ENCODE peak calls at places on chromosome 6, in nine cellular contexts. One of them, this sample, is unnamed. For H3K4me1 and H3K27me3, the result is how much of the 10 kb centered on the place peaks cover.

GRCh38 chr6:143999406-143999805 is 8.7 kb downstream of the PLAGL1 start:
- DNase-seq in right cardiac atrium: no peak
- DNase-seq in left ventricle myocardium inferior: no peak
- DNase-seq in astrocyte: peak
- DNase-seq in heart right ventricle: no peak
- DNase-seq in hepatocyte: no peak
- DNase-seq in cardiac muscle cell: no peak
- DNase-seq in heart left ventricle: no peak
- DNase-seq in Panc1: no peak
- DNase-seq in this sample: no peak

GRCh38 chr6:25447570-25447929 is 168.4 kb downstream of the CARMIL1 start:
- DNase-seq in right cardiac atrium: no peak
- DNase-seq in left ventricle myocardium inferior: no peak
- DNase-seq in astrocyte: no peak
- DNase-seq in heart right ventricle: no peak
- DNase-seq in hepatocyte: no peak
- DNase-seq in cardiac muscle cell: no peak
- DNase-seq in heart left ventricle: no peak
- DNase-seq in Panc1: no peak
- DNase-seq in this sample: no peak

GRCh38 chr6:124881898-124882579 is 80.2 kb upstream of the RNF217 start:
- DNase-seq in right cardiac atrium: peak
- DNase-seq in left ventricle myocardium inferior: peak
- DNase-seq in astrocyte: peak
- DNase-seq in heart right ventricle: no peak
- DNase-seq in hepatocyte: no peak
- DNase-seq in cardiac muscle cell: peak
- DNase-seq in heart left ventricle: no peak
- DNase-seq in Panc1: no peak
- DNase-seq in this sample: no peak

GRCh38 chr6:143140767-143141166 is 80.1 kb downstream of the AIG1 start:
- DNase-seq in right cardiac atrium: no peak
- DNase-seq in left ventricle myocardium inferior: peak
- DNase-seq in astrocyte: no peak
- DNase-seq in heart right ventricle: peak
- DNase-seq in hepatocyte: no peak
- DNase-seq in cardiac muscle cell: no peak
- DNase-seq in heart left ventricle: peak
- DNase-seq in Panc1: no peak
- DNase-seq in this sample: no peak

GRCh38 chr6:144064402-144064830 is 31.0 kb downstream of the SF3B5 start:
- DNase-seq in right cardiac atrium: peak
- DNase-seq in left ventricle myocardium inferior: peak
- DNase-seq in astrocyte: no peak
- DNase-seq in heart right ventricle: peak
- DNase-seq in hepatocyte: peak
- DNase-seq in cardiac muscle cell: peak
- DNase-seq in heart left ventricle: peak
- DNase-seq in Panc1: no peak
- DNase-seq in this sample: peak

GRCh38 chr6:156474507-156475120 is 302.6 kb upstream of the ARID1B start:
- DNase-seq in right cardiac atrium: no peak
- DNase-seq in left ventricle myocardium inferior: no peak
- DNase-seq in astrocyte: no peak
- DNase-seq in heart right ventricle: no peak
- DNase-seq in hepatocyte: no peak
- DNase-seq in cardiac muscle cell: no peak
- DNase-seq in heart left ventricle: no peak
- DNase-seq in Panc1: no peak
- DNase-seq in this sample: no peak

GRCh38 chr6:81895511-81896185 is 143.2 kb upstream of the TENT5A start:
- DNase-seq in right cardiac atrium: no peak
- DNase-seq in left ventricle myocardium inferior: no peak
- DNase-seq in astrocyte: peak
- DNase-seq in heart right ventricle: no peak
- DNase-seq in hepatocyte: peak
- DNase-seq in cardiac muscle cell: no peak
- DNase-seq in heart left ventricle: no peak
- DNase-seq in Panc1: no peak
- DNase-seq in this sample: no peak

GRCh38 chr6:39879535-39879934 is 54.7 kb downstream of the MOCS1 start:
- DNase-seq in right cardiac atrium: no peak
- DNase-seq in left ventricle myocardium inferior: no peak
- DNase-seq in astrocyte: peak
- DNase-seq in heart right ventricle: no peak
- DNase-seq in hepatocyte: no peak
- DNase-seq in cardiac muscle cell: no peak
- DNase-seq in heart left ventricle: no peak
- DNase-seq in Panc1: no peak
- DNase-seq in this sample: no peak

GRCh38 chr6:106136172-106136571 is 50.0 kb downstream of the PRDM1 start:
- DNase-seq in right cardiac atrium: no peak
- DNase-seq in left ventricle myocardium inferior: no peak
- DNase-seq in astrocyte: no peak
- DNase-seq in heart right ventricle: no peak
- DNase-seq in hepatocyte: no peak
- DNase-seq in cardiac muscle cell: no peak
- DNase-seq in heart left ventricle: no peak
- DNase-seq in Panc1: no peak
- DNase-seq in this sample: no peak

GRCh38 chr6:106134906-106135634 is 48.9 kb downstream of the PRDM1 start:
- DNase-seq in right cardiac atrium: no peak
- DNase-seq in left ventricle myocardium inferior: no peak
- DNase-seq in astrocyte: peak
- DNase-seq in heart right ventricle: no peak
- DNase-seq in hepatocyte: peak
- DNase-seq in cardiac muscle cell: no peak
- DNase-seq in heart left ventricle: no peak
- DNase-seq in Panc1: peak
- DNase-seq in this sample: no peak

GRCh38 chr6:106134087-106134770 is 48.1 kb downstream of the PRDM1 start:
- DNase-seq in right cardiac atrium: no peak
- DNase-seq in left ventricle myocardium inferior: no peak
- DNase-seq in astrocyte: no peak
- DNase-seq in heart right ventricle: no peak
- DNase-seq in hepatocyte: no peak
- DNase-seq in cardiac muscle cell: no peak
- DNase-seq in heart left ventricle: no peak
- DNase-seq in Panc1: no peak
- DNase-seq in this sample: no peak

GRCh38 chr6:106132153-106132698 is 46.1 kb downstream of the PRDM1 start:
- DNase-seq in right cardiac atrium: no peak
- DNase-seq in left ventricle myocardium inferior: no peak
- DNase-seq in astrocyte: no peak
- DNase-seq in heart right ventricle: no peak
- DNase-seq in hepatocyte: no peak
- DNase-seq in cardiac muscle cell: no peak
- DNase-seq in heart left ventricle: no peak
- DNase-seq in Panc1: no peak
- DNase-seq in this sample: no peak

DNA sequence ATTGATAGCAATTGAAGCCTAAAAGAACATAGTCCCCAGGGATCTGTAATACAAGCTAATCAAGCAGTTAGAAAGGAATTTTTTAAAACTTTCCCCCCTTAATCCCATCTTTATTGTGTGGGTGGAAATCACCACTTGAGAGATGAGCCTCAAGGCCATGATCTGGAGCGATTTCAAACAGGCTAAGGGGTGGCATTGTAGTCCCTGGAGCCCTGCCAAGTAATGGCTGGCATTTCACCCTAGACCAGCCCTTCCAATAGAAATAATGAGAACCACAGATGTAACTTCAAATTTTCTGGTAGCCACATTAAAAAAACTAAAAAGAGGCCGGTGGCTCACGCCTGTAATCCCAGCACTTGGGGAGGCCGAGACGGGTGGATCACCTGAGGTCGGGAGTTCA is 46.9 kb downstream of the PRDM1 start:
- DNase-seq in right cardiac atrium: no peak
- DNase-seq in left ventricle myocardium inferior: no peak
- DNase-seq in astrocyte: no peak
- DNase-seq in heart right ventricle: no peak
- DNase-seq in hepatocyte: no peak
- DNase-seq in cardiac muscle cell: no peak
- DNase-seq in heart left ventricle: no peak
- DNase-seq in Panc1: no peak
- DNase-seq in this sample: no peak
- H3K4me1 ChIP-seq in right cardiac atrium: under half
- H3K4me1 ChIP-seq in left ventricle myocardium inferior: under half
- H3K4me1 ChIP-seq in astrocyte: under half
- H3K4me1 ChIP-seq in heart right ventricle: under half
- H3K4me1 ChIP-seq in hepatocyte: under half
- H3K4me1 ChIP-seq in cardiac muscle cell: under half
- H3K4me1 ChIP-seq in heart left ventricle: under half
- H3K4me1 ChIP-seq in Panc1: under half
- H3K4me1 ChIP-seq in this sample: under half

GRCh38 chr6:101393291-101394251 is at the start of gene GRIK2:
- DNase-seq in right cardiac atrium: peak
- DNase-seq in left ventricle myocardium inferior: no peak
- DNase-seq in astrocyte: peak
- DNase-seq in heart right ventricle: no peak
- DNase-seq in hepatocyte: peak
- DNase-seq in cardiac muscle cell: peak
- DNase-seq in heart left ventricle: no peak
- DNase-seq in Panc1: no peak
- DNase-seq in this sample: peak

GRCh38 chr6:101397199-101397598 is 3.7 kb downstream of the GRIK2 start:
- DNase-seq in right cardiac atrium: no peak
- DNase-seq in left ventricle myocardium inferior: no peak
- DNase-seq in astrocyte: peak
- DNase-seq in heart right ventricle: no peak
- DNase-seq in hepatocyte: no peak
- DNase-seq in cardiac muscle cell: no peak
- DNase-seq in heart left ventricle: no peak
- DNase-seq in Panc1: no peak
- DNase-seq in this sample: no peak

GRCh38 chr6:101392561-101393230 is 812 bp upstream of the GRIK2 start:
- DNase-seq in right cardiac atrium: no peak
- DNase-seq in left ventricle myocardium inferior: no peak
- DNase-seq in astrocyte: no peak
- DNase-seq in heart right ventricle: no peak
- DNase-seq in hepatocyte: no peak
- DNase-seq in cardiac muscle cell: no peak
- DNase-seq in heart left ventricle: no peak
- DNase-seq in Panc1: no peak
- DNase-seq in this sample: no peak

GRCh38 chr6:101396552-101397173 is 3.2 kb downstream of the GRIK2 start:
- DNase-seq in right cardiac atrium: peak
- DNase-seq in left ventricle myocardium inferior: peak
- DNase-seq in astrocyte: peak
- DNase-seq in heart right ventricle: peak
- DNase-seq in hepatocyte: peak
- DNase-seq in cardiac muscle cell: peak
- DNase-seq in heart left ventricle: peak
- DNase-seq in Panc1: no peak
- DNase-seq in this sample: peak

DNA sequence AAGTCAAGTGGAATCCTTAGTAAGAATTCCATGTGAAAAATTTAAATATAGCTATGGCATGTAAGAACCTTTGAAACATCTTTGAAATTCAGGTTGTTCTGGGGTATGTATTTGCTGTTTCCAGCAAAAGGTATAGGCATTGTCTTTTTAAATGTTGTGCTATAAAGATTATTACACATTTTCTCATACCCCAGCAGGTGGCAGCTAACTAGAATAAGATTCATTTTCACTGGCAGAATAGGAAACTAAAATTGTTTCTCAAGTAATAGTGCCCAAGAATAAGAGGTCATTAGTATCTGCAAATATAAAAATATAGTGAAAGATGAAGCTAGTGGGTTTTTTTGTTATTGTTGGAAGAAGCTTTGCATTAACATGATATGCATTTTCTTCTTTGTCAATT is 1.8 kb downstream of the GRIK2 start:
- DNase-seq in right cardiac atrium: no peak
- DNase-seq in left ventricle myocardium inferior: no peak
- DNase-seq in astrocyte: no peak
- DNase-seq in heart right ventricle: no peak
- DNase-seq in hepatocyte: no peak
- DNase-seq in cardiac muscle cell: no peak
- DNase-seq in heart left ventricle: no peak
- DNase-seq in Panc1: no peak
- DNase-seq in this sample: no peak
- H3K27me3 ChIP-seq in right cardiac atrium: under half
- H3K27me3 ChIP-seq in left ventricle myocardium inferior: half or more
- H3K27me3 ChIP-seq in astrocyte: under half
- H3K27me3 ChIP-seq in heart right ventricle: half or more
- H3K27me3 ChIP-seq in hepatocyte: half or more
- H3K27me3 ChIP-seq in cardiac muscle cell: half or more
- H3K27me3 ChIP-seq in heart left ventricle: half or more
- H3K27me3 ChIP-seq in Panc1: under half
- H3K27me3 ChIP-seq in this sample: under half

DNA sequence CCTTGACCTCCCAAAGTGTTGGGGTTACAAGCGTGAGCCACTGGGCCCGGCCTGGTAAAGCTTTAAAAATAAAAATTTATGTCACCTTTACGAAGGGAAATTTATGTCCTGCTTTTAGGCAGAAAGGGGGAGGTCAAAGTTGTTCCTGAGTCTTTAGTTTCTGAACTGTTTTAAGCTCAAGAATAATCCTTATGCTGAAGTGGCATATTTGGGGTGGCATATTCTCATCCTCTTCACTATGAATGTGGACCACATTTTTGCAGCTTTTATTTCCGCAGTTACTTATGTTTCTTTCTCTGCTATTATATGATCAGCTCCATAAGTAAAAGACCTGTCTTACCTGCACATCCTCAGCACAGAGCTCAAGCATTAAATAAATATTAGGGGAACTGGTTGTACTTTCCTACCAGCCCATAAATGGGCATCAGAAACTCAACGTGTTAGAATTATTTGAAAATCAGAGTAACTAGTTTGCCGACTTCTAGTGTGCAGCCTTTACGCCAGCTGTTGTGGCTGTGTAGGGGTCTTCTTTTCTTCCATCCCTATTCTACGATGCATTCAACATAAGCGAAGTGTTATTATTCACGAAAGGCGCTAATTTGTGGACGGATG is 941 bp upstream of the AKAP7 start:
- DNase-seq in right cardiac atrium: no peak
- DNase-seq in left ventricle myocardium inferior: no peak
- DNase-seq in astrocyte: no peak
- DNase-seq in heart right ventricle: no peak
- DNase-seq in hepatocyte: no peak
- DNase-seq in cardiac muscle cell: no peak
- DNase-seq in heart left ventricle: no peak
- DNase-seq in Panc1: no peak
- DNase-seq in this sample: no peak
- H3K27ac ChIP-seq in right cardiac atrium: no peak
- H3K27ac ChIP-seq in left ventricle myocardium inferior: peak
- H3K27ac ChIP-seq in astrocyte: no peak
- H3K27ac ChIP-seq in heart right ventricle: peak
- H3K27ac ChIP-seq in hepatocyte: peak
- H3K27ac ChIP-seq in cardiac muscle cell: no peak
- H3K27ac ChIP-seq in heart left ventricle: peak
- H3K27ac ChIP-seq in Panc1: peak
- H3K27ac ChIP-seq in this sample: no peak

DNA sequence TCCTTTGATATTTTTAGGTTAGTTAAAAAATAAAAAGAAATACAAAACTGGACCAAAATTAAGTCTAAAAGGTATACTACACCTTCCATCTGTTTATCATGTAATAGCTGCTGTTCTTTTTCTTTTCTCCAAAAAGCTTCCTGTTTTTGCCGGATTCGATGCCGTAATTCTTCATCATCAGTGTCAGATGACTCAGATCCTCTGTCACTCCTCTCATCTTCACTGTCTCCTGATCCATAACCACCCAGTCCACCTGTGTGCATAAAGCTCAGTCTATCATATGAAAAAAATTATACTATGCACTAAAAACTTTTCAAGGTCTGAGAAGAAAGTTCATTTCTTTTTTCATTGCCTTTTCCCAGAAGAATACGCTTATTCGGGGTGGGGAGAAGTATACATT is 8.5 kb upstream of the COQ3 start:
- DNase-seq in right cardiac atrium: no peak
- DNase-seq in left ventricle myocardium inferior: no peak
- DNase-seq in astrocyte: no peak
- DNase-seq in heart right ventricle: no peak
- DNase-seq in hepatocyte: no peak
- DNase-seq in cardiac muscle cell: no peak
- DNase-seq in heart left ventricle: no peak
- DNase-seq in Panc1: no peak
- DNase-seq in this sample: no peak
- H3K4me1 ChIP-seq in right cardiac atrium: under half
- H3K4me1 ChIP-seq in left ventricle myocardium inferior: under half
- H3K4me1 ChIP-seq in astrocyte: under half
- H3K4me1 ChIP-seq in heart right ventricle: under half
- H3K4me1 ChIP-seq in hepatocyte: under half
- H3K4me1 ChIP-seq in cardiac muscle cell: under half
- H3K4me1 ChIP-seq in heart left ventricle: under half
- H3K4me1 ChIP-seq in Panc1: under half
- H3K4me1 ChIP-seq in this sample: under half

This sample was measured in aorta.